ENCODE peak calls at places on chromosomes 6 and 20, in nine cellular contexts. P is BE2C; H is putamen; W is T-helper 1 cell; B is activated T-cell treated with anti-CD3 and anti-CD28 coated beads, Interleukin-2, amount 50 U/mL, for 48 hours; G is naive thymus-derived CD4-positive, alpha-beta T cell; C is ovary; Q is small intestine; U is ascending aorta. A is an unnamed sample.

GRCh38 chr6:137271245-137272183 is 52.3 kb upstream of the IFNGR1 start:
- DNase-seq in P (no peak), H (peak), W (no peak), B (no peak), G (peak), C (no peak), Q (peak), U (no peak), A (no peak)

GRCh38 chr6:3731700-3732099 is 19.8 kb downstream of the PXDC1 start:
- DNase-seq in P (no peak), H (peak), W (no peak), B (no peak), G (no peak), C (no peak), Q (no peak), U (no peak), A (no peak)

GRCh38 chr20:52972965-52973819 is 1.0 kb downstream of the TSHZ2 start:
- DNase-seq in P (peak), H (no peak), W (peak), B (peak), G (peak), C (peak), Q (no peak), U (no peak), A (no peak)

GRCh38 chr6:14711056-14711703 is 534.7 kb upstream of the JARID2 start:
- DNase-seq in P (peak), H (no peak), W (no peak), B (peak), G (peak), C (no peak), Q (peak), U (no peak), A (no peak)

GRCh38 chr20:25017257-25017803 is 24.8 kb upstream of the APMAP start:
- DNase-seq in P (no peak), H (no peak), W (no peak), B (no peak), G (no peak), C (no peak), Q (peak), U (peak), A (no peak)

GRCh38 chr6:142207265-142207877 is 60.3 kb downstream of the VTA1 start:
- DNase-seq in P (peak), H (peak), W (peak), B (peak), G (peak), C (no peak), Q (peak), U (peak), A (no peak)

GRCh38 chr20:2365091-2365490 is 15.6 kb upstream of the TGM6 start:
- DNase-seq in P (no peak), H (no peak), W (no peak), B (no peak), G (no peak), C (no peak), Q (no peak), U (no peak), A (no peak)

GRCh38 chr20:62555642-62556420 is 80.0 kb upstream of the GATA5 start:
- DNase-seq in P (no peak), H (no peak), W (no peak), B (no peak), G (no peak), C (no peak), Q (no peak), U (no peak), A (no peak)

GRCh38 chr20:18537651-18538050 is 29.6 kb upstream of the SMIM26 start:
- DNase-seq in P (no peak), H (no peak), W (no peak), B (no peak), G (no peak), C (no peak), Q (no peak), U (no peak), A (no peak)

GRCh38 chr6:11772109-11772830 is 6.3 kb downstream of the ADTRP start:
- DNase-seq in P (no peak), H (no peak), W (no peak), B (no peak), G (no peak), C (no peak), Q (no peak), U (no peak), A (no peak)

GRCh38 chr20:25695532-25696383 is 895 bp downstream of the ZNF337 start:
- DNase-seq in P (peak), H (no peak), W (no peak), B (no peak), G (no peak), C (no peak), Q (peak), U (no peak), A (no peak)

GRCh38 chr6:27505209-27506027 is 32.5 kb upstream of the ZNF184 start:
- DNase-seq in P (peak), H (no peak), W (peak), B (peak), G (peak), C (peak), Q (peak), U (no peak), A (no peak)

GRCh38 chr20:5612476-5613291 is 137.5 kb upstream of the SHLD1 start:
- DNase-seq in P (no peak), H (no peak), W (no peak), B (peak), G (no peak), C (no peak), Q (no peak), U (no peak), A (no peak)

GRCh38 chr6:11085758-11086435 is 7.7 kb upstream of the SMIM13 start:
- DNase-seq in P (no peak), H (no peak), W (no peak), B (no peak), G (no peak), C (no peak), Q (no peak), U (no peak), A (no peak)

GRCh38 chr20:6524305-6524704 is 243.2 kb upstream of the BMP2 start:
- DNase-seq in P (no peak), H (no peak), W (no peak), B (no peak), G (no peak), C (no peak), Q (no peak), U (no peak), A (no peak)

GRCh38 chr6:169160091-169160854 is 93.4 kb downstream of the THBS2 start:
- DNase-seq in P (no peak), H (no peak), W (no peak), B (no peak), G (no peak), C (no peak), Q (no peak), U (no peak), A (no peak)